ENCODE peak calls at places on chromosome 5, in six cellular contexts. W is renal cortical epithelial cell; O is HL-60; Y is globus pallidus; K is stimulated activated CD4-positive, alpha-beta T cell treated with anti-CD3 and anti-CD28 coated beads, Interleukin-12 subunit alpha, Interleukin-12 subunit beta, amount 100 ng/mL, for 4 hours; I is stomach. L is an unnamed sample.

GRCh38 chr5:128202320-128202719 is 118.8 kb downstream of the SLC12A2 start:
- DNase-seq in W (no peak), O (no peak), Y (no peak), K (no peak), I (no peak), L (no peak)

GRCh38 chr5:175796536-175797499 is 74.6 kb upstream of the CPLX2 start:
- DNase-seq in W (peak; percentile 33), O (peak; percentile 64), Y (peak; percentile 50), K (peak; percentile 75), I (peak; percentile 80), L (no peak)

GRCh38 chr5:37823433-37824152 is 16.2 kb downstream of the GDNF start:
- DNase-seq in W (no peak), O (no peak), Y (no peak), K (no peak), I (no peak), L (no peak)

GRCh38 chr5:95960802-95961616 is 642 bp downstream of the ELL2 start:
- DNase-seq in W (peak; percentile 50), O (no peak), Y (peak; percentile 80), K (peak; percentile 72), I (peak; percentile 84), L (no peak)

GRCh38 chr5:60492958-60493357 is 207.0 kb downstream of the DEPDC1B start:
- DNase-seq in W (peak; percentile 4), O (no peak), Y (no peak), K (no peak), I (no peak), L (no peak)

GRCh38 chr5:132987531-132988408 is 24.3 kb upstream of the AFF4 start:
- DNase-seq in W (no peak), O (no peak), Y (no peak), K (no peak), I (no peak), L (no peak)

GRCh38 chr5:83151821-83152220 is 74.5 kb downstream of the XRCC4 start:
- DNase-seq in W (peak; percentile 75), O (no peak), Y (no peak), K (no peak), I (no peak), L (no peak)

GRCh38 chr5:76602094-76602726 is 21.0 kb downstream of the F2RL2 start:
- DNase-seq in W (no peak), O (no peak), Y (no peak), K (no peak), I (no peak), L (no peak)

GRCh38 chr5:83827111-83827541 is 106.5 kb upstream of the HAPLN1 start:
- DNase-seq in W (no peak), O (no peak), Y (no peak), K (no peak), I (no peak), L (no peak)

GRCh38 chr5:77852514-77853352 is 76.6 kb upstream of the TBCA start:
- DNase-seq in W (peak; percentile 88), O (no peak), Y (peak; percentile 79), K (no peak), I (no peak), L (no peak)

GRCh38 chr5:106140101-106140500 is 1530.6 kb downstream of the EFNA5 start:
- DNase-seq in W (no peak), O (no peak), Y (no peak), K (no peak), I (no peak), L (no peak)

GRCh38 chr5:78771260-78772240 is 123.0 kb upstream of the LHFPL2 start:
- DNase-seq in W (no peak), O (no peak), Y (no peak), K (no peak), I (peak; percentile 66), L (no peak)

GRCh38 chr5:85556464-85556863 is 1061.3 kb upstream of the COX7C start:
- DNase-seq in W (no peak), O (no peak), Y (no peak), K (no peak), I (no peak), L (no peak)

GRCh38 chr5:125372694-125373621 is 626.5 kb upstream of the ZNF608 start:
- DNase-seq in W (peak; percentile 85), O (no peak), Y (peak; percentile 85), K (no peak), I (no peak), L (peak; percentile 89)

GRCh38 chr5:66169534-66169933 is 25.4 kb downstream of the SREK1 start:
- DNase-seq in W (peak; percentile 78), O (no peak), Y (no peak), K (no peak), I (no peak), L (no peak)

GRCh38 chr5:167296056-167296455 is 995.4 kb upstream of the WWC1 start:
- DNase-seq in W (no peak), O (no peak), Y (no peak), K (no peak), I (no peak), L (no peak)

GRCh38 chr5:2849429-2849828 is 98.0 kb upstream of the IRX2 start:
- DNase-seq in W (no peak), O (no peak), Y (no peak), K (no peak), I (no peak), L (no peak)

GRCh38 chr5:67963789-67964519 is 251.6 kb upstream of the PIK3R1 start:
- DNase-seq in W (no peak), O (no peak), Y (no peak), K (no peak), I (peak; percentile 46), L (no peak)

GRCh38 chr5:148875205-148875875 is 48.9 kb downstream of the ADRB2 start:
- DNase-seq in W (no peak), O (no peak), Y (no peak), K (no peak), I (no peak), L (no peak)

GRCh38 chr5:165723931-165724330 is 2218.5 kb downstream of the MAT2B start:
- DNase-seq in W (no peak), O (no peak), Y (no peak), K (no peak), I (no peak), L (no peak)

GRCh38 chr5:180075703-180076102 is 4.1 kb upstream of the RNF130 start:
- DNase-seq in W (no peak), O (no peak), Y (no peak), K (no peak), I (no peak), L (no peak)

GRCh38 chr5:160382361-160382760 is 11.9 kb upstream of the C1QTNF2 start:
- DNase-seq in W (no peak), O (no peak), Y (no peak), K (no peak), I (no peak), L (peak; percentile 44)

GRCh38 chr5:41871866-41872265 is 1.6 kb upstream of the OXCT1 start:
- DNase-seq in W (peak; percentile 79), O (no peak), Y (peak; percentile 40), K (no peak), I (peak; percentile 55), L (no peak)

GRCh38 chr5:144598451-144599068 is 427.9 kb downstream of the KCTD16 start:
- DNase-seq in W (peak; percentile 25), O (no peak), Y (no peak), K (no peak), I (peak; percentile 44), L (no peak)

GRCh38 chr5:31854181-31854624 is 215.3 kb downstream of the PDZD2 start:
- DNase-seq in W (peak; percentile 89), O (no peak), Y (peak; percentile 30), K (no peak), I (no peak), L (no peak)

GRCh38 chr5:124634228-124634819 is 112.1 kb downstream of the ZNF608 start:
- DNase-seq in W (peak; percentile 90), O (no peak), Y (peak; percentile 68), K (no peak), I (no peak), L (no peak)

GRCh38 chr5:172142709-172143215 is 45.3 kb downstream of the STK10 start:
- DNase-seq in W (no peak), O (no peak), Y (no peak), K (no peak), I (no peak), L (no peak)

GRCh38 chr5:63131618-63132285 is 553.1 kb downstream of the LRRC70 start:
- DNase-seq in W (peak; percentile 97), O (no peak), Y (no peak), K (no peak), I (no peak), L (no peak)

GRCh38 chr5:68277427-68277826 is 61.9 kb downstream of the PIK3R1 start:
- DNase-seq in W (peak; percentile 26), O (no peak), Y (no peak), K (no peak), I (no peak), L (no peak)

GRCh38 chr5:111848374-111848914 is 91.5 kb upstream of the NREP start:
- DNase-seq in W (peak; percentile 30), O (no peak), Y (no peak), K (no peak), I (no peak), L (no peak)

GRCh38 chr5:127428748-127429147 is 88.7 kb upstream of the PRRC1 start:
- DNase-seq in W (no peak), O (no peak), Y (peak; percentile 86), K (no peak), I (no peak), L (no peak)

GRCh38 chr5:169195601-169196000 is 105.3 kb downstream of the SLIT3 start:
- DNase-seq in W (no peak), O (no peak), Y (no peak), K (no peak), I (no peak), L (no peak)

GRCh38 chr5:39948867-39949468 is 524.2 kb upstream of the DAB2 start:
- DNase-seq in W (peak; percentile 71), O (peak; percentile 28), Y (peak; percentile 54), K (peak; percentile 31), I (peak; percentile 63), L (no peak)

GRCh38 chr5:67880876-67881275 is 334.7 kb upstream of the PIK3R1 start:
- DNase-seq in W (no peak), O (no peak), Y (no peak), K (no peak), I (no peak), L (no peak)

GRCh38 chr5:95768731-95769130 is 37.6 kb downstream of the RHOBTB3 start:
- DNase-seq in W (no peak), O (no peak), Y (no peak), K (no peak), I (no peak), L (no peak)

GRCh38 chr5:171750316-171750788 is 35.3 kb upstream of the SMIM23 start:
- DNase-seq in W (no peak), O (no peak), Y (peak; percentile 10), K (no peak), I (no peak), L (no peak)

GRCh38 chr5:16897284-16897704 is 38.8 kb downstream of the MYO10 start:
- DNase-seq in W (no peak), O (no peak), Y (no peak), K (no peak), I (no peak), L (no peak)

GRCh38 chr5:80318212-80318611 is 1.6 kb upstream of the SPZ1 start:
- DNase-seq in W (no peak), O (no peak), Y (peak; percentile 53), K (no peak), I (no peak), L (no peak)

GRCh38 chr5:102845041-102845440 is 89.9 kb downstream of the PAM start:
- DNase-seq in W (no peak), O (no peak), Y (no peak), K (no peak), I (no peak), L (no peak)

L was measured in NCI-H1436 treated with DMSO at 0.1 percent for 48 hours.